ENCODE peak calls at places on chromosome 10, in four cellular contexts. R is right lobe of liver, P is esophagus squamous epithelium, A is uterus. Z is an unnamed sample.

GRCh38 chr10:101892782-101893391 is 49.3 kb upstream of the KCNIP2 start:
- DNase-seq in A (no peak), R (no peak), P (no peak), Z (no peak)

GRCh38 chr10:96345250-96345649 is 13.6 kb downstream of the OPALIN start:
- DNase-seq in P (no peak), A (no peak), R (no peak), Z (no peak)

GRCh38 chr10:63267414-63268138 is 134.4 kb downstream of the NRBF2 start:
- DNase-seq in R (no peak), P (no peak), A (no peak), Z (no peak)

GRCh38 chr10:50506861-50507573 is 116.7 kb downstream of the SGMS1 start:
- DNase-seq in P (no peak), A (no peak), R (no peak), Z (no peak)

GRCh38 chr10:70781461-70782051 is 3.6 kb downstream of the TBATA start:
- DNase-seq in P (no peak), A (no peak), R (no peak), Z (no peak)

GRCh38 chr10:88990528-88991160 is at the start of gene FAS:
- DNase-seq in A (peak; percentile 75), P (peak; percentile 38), R (peak; percentile 94), Z (peak; percentile 28)

GRCh38 chr10:34526758-34527730 is 288.1 kb downstream of the PARD3 start:
- DNase-seq in A (no peak), P (no peak), R (no peak), Z (no peak)

GRCh38 chr10:44118500-44118899 is 266.4 kb downstream of the CXCL12 start:
- DNase-seq in P (no peak), A (no peak), R (no peak), Z (no peak)

GRCh38 chr10:43230909-43231522 is 35.8 kb downstream of the RASGEF1A start:
- DNase-seq in R (peak; percentile 23), A (peak; percentile 5), P (no peak), Z (no peak)

GRCh38 chr10:98758451-98758850 is 311.7 kb upstream of the HPS1 start:
- DNase-seq in P (no peak), R (no peak), A (no peak), Z (no peak)

GRCh38 chr10:47164126-47164799 is 135.7 kb upstream of the GDF10 start:
- DNase-seq in A (no peak), P (no peak), R (no peak), Z (no peak)

GRCh38 chr10:108850138-108850854 is 1073.0 kb downstream of the XPNPEP1 start:
- DNase-seq in P (no peak), A (no peak), R (no peak), Z (no peak)

GRCh38 chr10:97131702-97132101 is 54.1 kb downstream of the SLIT1 start:
- DNase-seq in A (no peak), P (no peak), R (no peak), Z (no peak)

GRCh38 chr10:117759266-117759665 is 216.7 kb downstream of the EMX2 start:
- DNase-seq in P (no peak), A (no peak), R (no peak), Z (no peak)

GRCh38 chr10:30812018-30812851 is 182.7 kb upstream of the LYZL2 start:
- DNase-seq in P (no peak), R (no peak), A (peak; percentile 83), Z (no peak)

GRCh38 chr10:108421256-108421655 is 1256.8 kb upstream of the SORCS1 start:
- DNase-seq in A (no peak), R (no peak), P (no peak), Z (no peak)

GRCh38 chr10:130160775-130161174 is 24.6 kb downstream of the GLRX3 start:
- DNase-seq in P (no peak), R (no peak), A (no peak), Z (no peak)
- TF ChIP-seq CTCF in P (no peak), R (no peak), A (no peak), Z (no peak)

DNA sequence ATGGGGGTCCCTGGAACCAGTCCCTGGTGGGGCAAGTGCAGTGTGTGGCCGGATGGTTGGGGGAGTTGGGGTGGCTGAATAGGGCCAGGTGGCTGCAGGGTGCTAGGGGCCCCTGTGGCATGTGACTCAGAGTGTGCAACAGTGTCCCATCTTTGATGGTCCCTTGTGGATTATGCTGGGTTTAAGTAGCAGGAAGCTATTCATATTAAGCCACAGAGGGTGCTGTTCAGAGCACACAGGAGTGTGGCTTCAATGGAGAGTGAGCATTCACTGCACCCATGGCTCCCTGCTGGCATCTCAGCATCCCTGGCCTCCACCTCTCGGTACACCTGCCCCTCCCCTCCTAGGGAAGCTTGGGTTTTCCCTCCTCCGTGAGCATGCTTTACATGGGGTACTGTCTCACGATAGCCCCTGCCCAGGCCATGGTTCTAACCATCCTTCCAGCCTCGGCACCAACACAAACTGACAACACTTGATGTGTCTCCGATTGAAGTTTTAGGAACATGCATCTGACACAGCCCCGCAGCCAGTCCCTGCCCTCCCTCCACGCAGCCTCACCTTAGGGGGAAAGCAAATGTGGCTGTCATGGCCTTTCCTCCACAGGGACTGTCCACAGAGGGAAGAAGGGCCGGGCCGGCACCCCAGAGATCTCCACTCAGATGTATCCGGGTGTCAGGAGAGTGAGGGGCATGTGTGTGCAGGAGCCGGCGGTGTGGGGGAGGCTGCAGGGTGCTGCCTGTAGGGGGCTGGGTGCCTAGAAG is 30.4 kb upstream of the PPIF start:
- DNase-seq in P (no peak), A (no peak), R (peak; percentile 52), Z (no peak)
- TF ChIP-seq CTCF in P (no peak), A (no peak), R (no peak), Z (no peak)

DNA sequence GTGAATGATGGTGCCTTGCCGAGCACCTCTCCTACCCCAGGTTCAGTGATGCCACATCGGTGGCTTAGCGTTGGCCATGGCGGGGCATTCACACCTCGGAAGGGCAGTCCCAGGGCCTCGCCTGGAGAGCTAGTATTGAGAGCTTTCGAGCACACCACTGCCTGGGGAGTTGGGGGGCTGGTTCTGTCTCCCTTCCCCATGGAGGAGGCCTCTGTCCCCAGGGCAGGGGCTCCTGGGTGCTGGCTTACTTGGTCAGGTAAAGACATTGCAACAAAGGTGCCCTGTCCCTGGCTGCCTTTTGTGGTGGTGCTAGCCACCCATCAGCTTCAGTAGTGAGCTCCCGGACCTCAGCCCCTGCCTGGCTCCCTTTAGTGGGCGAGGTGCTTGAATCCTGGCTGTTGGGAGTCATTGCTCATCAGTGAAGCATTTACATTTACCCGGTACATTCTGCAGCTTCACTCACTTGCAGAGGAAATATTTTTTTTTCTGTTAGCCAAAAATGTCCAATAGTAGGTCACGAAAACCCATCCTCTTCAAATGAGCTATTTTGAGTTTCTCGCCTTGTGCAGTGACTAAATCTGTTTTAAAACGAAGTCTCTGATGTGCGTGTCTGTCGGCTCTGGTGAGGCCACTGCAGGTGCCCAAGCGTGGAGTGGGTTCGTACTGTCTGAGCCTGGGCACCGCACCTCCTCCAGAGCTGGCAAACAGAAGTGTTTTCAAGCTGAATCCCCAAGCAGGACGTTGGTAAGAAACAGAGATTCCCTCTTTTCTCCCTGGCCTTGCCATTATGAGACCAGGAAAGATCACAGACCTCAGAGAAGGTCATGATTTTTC is 95.5 kb downstream of the INPP5A start:
- DNase-seq in P (no peak), R (peak; percentile 46), A (peak; percentile 41), Z (no peak)
- TF ChIP-seq CTCF in P (no peak), R (no peak), A (no peak), Z (no peak)

GRCh38 chr10:123651421-123652047 is 14.6 kb upstream of the GPR26 start:
- DNase-seq in A (no peak), R (no peak), P (no peak), Z (no peak)

DNA sequence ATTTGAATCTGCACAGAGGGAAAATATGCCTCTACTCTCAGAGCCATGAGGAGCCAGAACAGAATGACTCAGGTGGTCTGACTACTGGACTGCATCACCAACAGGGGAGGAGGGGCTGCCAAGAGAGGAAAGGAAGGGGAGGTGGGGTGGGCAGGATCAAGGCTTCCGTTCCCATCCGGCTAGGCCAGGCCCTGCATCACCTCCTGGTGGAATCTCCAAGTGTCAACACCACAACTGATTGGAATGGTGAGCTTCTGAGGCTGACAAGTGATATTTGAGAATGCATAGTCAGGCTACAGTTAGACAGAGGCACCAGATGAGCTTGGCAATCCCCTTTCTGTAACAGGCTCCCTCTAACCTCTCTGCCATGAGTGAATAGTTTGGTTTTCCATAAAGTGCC is 10.4 kb upstream of the GPR26 start:
- DNase-seq in A (no peak), R (no peak), P (no peak), Z (no peak)
- TF ChIP-seq CTCF in A (no peak), R (no peak), P (no peak), Z (no peak)